ENCODE peak calls at places on chromosome 10, in ten cellular contexts. One of them, this sample, is unnamed.

GRCh38 chr10:98376485-98376884 is 38.5 kb downstream of the PYROXD2 start:
- DNase-seq in RWPE1: no peak
- DNase-seq in foreskin fibroblast: peak
- DNase-seq in kidney epithelial cell: no peak
- DNase-seq in CD4-positive, alpha-beta T cell: no peak
- DNase-seq in type B pancreatic cell: no peak
- DNase-seq in mesothelial cell of epicardium: no peak
- DNase-seq in ovary: no peak
- DNase-seq in OCI-LY7: no peak
- DNase-seq in uterus: no peak
- DNase-seq in this sample: no peak

GRCh38 chr10:75294031-75294437 is 58.3 kb upstream of the COMTD1 start:
- DNase-seq in RWPE1: no peak
- DNase-seq in OCI-LY7: no peak
- DNase-seq in kidney epithelial cell: no peak
- DNase-seq in ovary: no peak
- DNase-seq in uterus: peak
- DNase-seq in type B pancreatic cell: peak
- DNase-seq in mesothelial cell of epicardium: no peak
- DNase-seq in foreskin fibroblast: peak
- DNase-seq in CD4-positive, alpha-beta T cell: no peak
- DNase-seq in this sample: no peak

GRCh38 chr10:44390585-44391072 is 5.7 kb upstream of the CXCL12 start:
- DNase-seq in ovary: no peak
- DNase-seq in uterus: no peak
- DNase-seq in mesothelial cell of epicardium: no peak
- DNase-seq in foreskin fibroblast: no peak
- DNase-seq in type B pancreatic cell: peak
- DNase-seq in kidney epithelial cell: no peak
- DNase-seq in RWPE1: no peak
- DNase-seq in OCI-LY7: no peak
- DNase-seq in CD4-positive, alpha-beta T cell: no peak
- DNase-seq in this sample: no peak

GRCh38 chr10:75904499-75905283 is 473.3 kb downstream of the LRMDA start:
- DNase-seq in CD4-positive, alpha-beta T cell: no peak
- DNase-seq in ovary: no peak
- DNase-seq in foreskin fibroblast: no peak
- DNase-seq in OCI-LY7: no peak
- DNase-seq in kidney epithelial cell: no peak
- DNase-seq in RWPE1: no peak
- DNase-seq in mesothelial cell of epicardium: no peak
- DNase-seq in type B pancreatic cell: no peak
- DNase-seq in uterus: no peak
- DNase-seq in this sample: no peak

GRCh38 chr10:81733547-81733946 is 141.4 kb upstream of the NRG3 start:
- DNase-seq in type B pancreatic cell: no peak
- DNase-seq in uterus: no peak
- DNase-seq in RWPE1: no peak
- DNase-seq in OCI-LY7: no peak
- DNase-seq in mesothelial cell of epicardium: no peak
- DNase-seq in foreskin fibroblast: no peak
- DNase-seq in kidney epithelial cell: peak
- DNase-seq in CD4-positive, alpha-beta T cell: no peak
- DNase-seq in ovary: no peak
- DNase-seq in this sample: no peak

GRCh38 chr10:117339569-117339968 is 35.7 kb downstream of the PDZD8 start:
- DNase-seq in ovary: no peak
- DNase-seq in kidney epithelial cell: no peak
- DNase-seq in type B pancreatic cell: no peak
- DNase-seq in CD4-positive, alpha-beta T cell: no peak
- DNase-seq in foreskin fibroblast: peak
- DNase-seq in mesothelial cell of epicardium: no peak
- DNase-seq in RWPE1: peak
- DNase-seq in OCI-LY7: no peak
- DNase-seq in uterus: no peak
- DNase-seq in this sample: no peak

GRCh38 chr10:121282264-121282663 is 316.0 kb downstream of the FGFR2 start:
- DNase-seq in OCI-LY7: no peak
- DNase-seq in RWPE1: no peak
- DNase-seq in ovary: no peak
- DNase-seq in type B pancreatic cell: no peak
- DNase-seq in foreskin fibroblast: no peak
- DNase-seq in mesothelial cell of epicardium: no peak
- DNase-seq in kidney epithelial cell: no peak
- DNase-seq in CD4-positive, alpha-beta T cell: no peak
- DNase-seq in uterus: no peak
- DNase-seq in this sample: no peak

GRCh38 chr10:13925924-13926435 is 339.2 kb downstream of the PRPF18 start:
- DNase-seq in type B pancreatic cell: no peak
- DNase-seq in OCI-LY7: no peak
- DNase-seq in kidney epithelial cell: no peak
- DNase-seq in ovary: no peak
- DNase-seq in foreskin fibroblast: no peak
- DNase-seq in RWPE1: no peak
- DNase-seq in CD4-positive, alpha-beta T cell: no peak
- DNase-seq in mesothelial cell of epicardium: no peak
- DNase-seq in uterus: no peak
- DNase-seq in this sample: no peak

GRCh38 chr10:127971973-127972615 is 65.2 kb downstream of the PTPRE start:
- DNase-seq in CD4-positive, alpha-beta T cell: no peak
- DNase-seq in ovary: no peak
- DNase-seq in foreskin fibroblast: no peak
- DNase-seq in kidney epithelial cell: no peak
- DNase-seq in type B pancreatic cell: no peak
- DNase-seq in mesothelial cell of epicardium: no peak
- DNase-seq in OCI-LY7: no peak
- DNase-seq in uterus: no peak
- DNase-seq in RWPE1: no peak
- DNase-seq in this sample: no peak

GRCh38 chr10:69938541-69938991 is 114.1 kb upstream of the MACROH2A2 start:
- DNase-seq in foreskin fibroblast: no peak
- DNase-seq in ovary: no peak
- DNase-seq in uterus: no peak
- DNase-seq in OCI-LY7: no peak
- DNase-seq in kidney epithelial cell: no peak
- DNase-seq in type B pancreatic cell: no peak
- DNase-seq in RWPE1: no peak
- DNase-seq in mesothelial cell of epicardium: no peak
- DNase-seq in CD4-positive, alpha-beta T cell: no peak
- DNase-seq in this sample: no peak

GRCh38 chr10:69939033-69939432 is 113.6 kb upstream of the MACROH2A2 start:
- DNase-seq in OCI-LY7: no peak
- DNase-seq in mesothelial cell of epicardium: no peak
- DNase-seq in kidney epithelial cell: no peak
- DNase-seq in ovary: no peak
- DNase-seq in foreskin fibroblast: no peak
- DNase-seq in CD4-positive, alpha-beta T cell: no peak
- DNase-seq in type B pancreatic cell: no peak
- DNase-seq in RWPE1: no peak
- DNase-seq in uterus: no peak
- DNase-seq in this sample: no peak

GRCh38 chr10:69936091-69936490 is 116.6 kb upstream of the MACROH2A2 start:
- DNase-seq in kidney epithelial cell: no peak
- DNase-seq in RWPE1: no peak
- DNase-seq in CD4-positive, alpha-beta T cell: no peak
- DNase-seq in foreskin fibroblast: no peak
- DNase-seq in mesothelial cell of epicardium: no peak
- DNase-seq in uterus: no peak
- DNase-seq in type B pancreatic cell: no peak
- DNase-seq in ovary: no peak
- DNase-seq in OCI-LY7: peak
- DNase-seq in this sample: no peak

GRCh38 chr10:69939481-69939880 is 113.2 kb upstream of the MACROH2A2 start:
- DNase-seq in CD4-positive, alpha-beta T cell: no peak
- DNase-seq in foreskin fibroblast: no peak
- DNase-seq in mesothelial cell of epicardium: no peak
- DNase-seq in uterus: no peak
- DNase-seq in RWPE1: no peak
- DNase-seq in type B pancreatic cell: no peak
- DNase-seq in ovary: no peak
- DNase-seq in OCI-LY7: no peak
- DNase-seq in kidney epithelial cell: no peak
- DNase-seq in this sample: no peak

DNA sequence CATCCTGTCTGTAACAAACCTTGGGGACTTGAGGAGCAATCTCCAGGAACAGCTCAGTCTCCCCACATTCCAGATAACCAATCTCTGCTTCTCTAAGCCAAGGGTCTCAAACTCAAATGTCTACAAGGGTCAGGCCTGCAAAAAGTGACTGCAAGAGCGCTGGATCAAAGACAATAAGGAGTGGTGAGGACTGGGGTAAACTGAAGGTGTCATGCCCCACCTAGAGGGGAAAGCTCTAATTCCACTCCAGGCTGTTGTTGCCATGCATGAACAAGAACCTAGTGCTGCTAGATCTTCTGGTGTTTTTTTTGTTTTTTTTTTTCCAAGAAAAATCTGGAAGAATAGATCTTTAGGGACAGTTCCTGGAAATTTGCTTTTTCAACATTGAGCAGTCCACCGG is 117.9 kb upstream of the MACROH2A2 start:
- DNase-seq in RWPE1: no peak
- DNase-seq in mesothelial cell of epicardium: no peak
- DNase-seq in kidney epithelial cell: no peak
- DNase-seq in OCI-LY7: no peak
- DNase-seq in type B pancreatic cell: no peak
- DNase-seq in ovary: no peak
- DNase-seq in uterus: no peak
- DNase-seq in foreskin fibroblast: no peak
- DNase-seq in CD4-positive, alpha-beta T cell: no peak
- DNase-seq in this sample: no peak
- TF ChIP-seq CTCF in RWPE1: no peak
- TF ChIP-seq CTCF in mesothelial cell of epicardium: no peak
- TF ChIP-seq CTCF in kidney epithelial cell: peak
- TF ChIP-seq CTCF in OCI-LY7: no peak
- TF ChIP-seq CTCF in type B pancreatic cell: peak
- TF ChIP-seq CTCF in ovary: no peak
- TF ChIP-seq CTCF in uterus: no peak
- TF ChIP-seq CTCF in foreskin fibroblast: peak
- TF ChIP-seq CTCF in CD4-positive, alpha-beta T cell: no peak
- TF ChIP-seq CTCF in this sample: peak

GRCh38 chr10:119688033-119688508 is 36.9 kb downstream of the BAG3 start:
- DNase-seq in uterus: no peak
- DNase-seq in OCI-LY7: peak
- DNase-seq in foreskin fibroblast: no peak
- DNase-seq in type B pancreatic cell: no peak
- DNase-seq in RWPE1: no peak
- DNase-seq in ovary: no peak
- DNase-seq in CD4-positive, alpha-beta T cell: no peak
- DNase-seq in mesothelial cell of epicardium: no peak
- DNase-seq in kidney epithelial cell: no peak
- DNase-seq in this sample: no peak
- TF ChIP-seq CTCF in uterus: no peak
- TF ChIP-seq CTCF in OCI-LY7: peak
- TF ChIP-seq CTCF in foreskin fibroblast: no peak
- TF ChIP-seq CTCF in type B pancreatic cell: no peak
- TF ChIP-seq CTCF in RWPE1: no peak
- TF ChIP-seq CTCF in ovary: no peak
- TF ChIP-seq CTCF in CD4-positive, alpha-beta T cell: no peak
- TF ChIP-seq CTCF in mesothelial cell of epicardium: no peak
- TF ChIP-seq CTCF in kidney epithelial cell: no peak
- TF ChIP-seq CTCF in this sample: peak

GRCh38 chr10:104348601-104349000 is 5.0 kb upstream of the CFAP58 start:
- DNase-seq in foreskin fibroblast: no peak
- DNase-seq in OCI-LY7: no peak
- DNase-seq in RWPE1: no peak
- DNase-seq in type B pancreatic cell: no peak
- DNase-seq in uterus: no peak
- DNase-seq in CD4-positive, alpha-beta T cell: no peak
- DNase-seq in kidney epithelial cell: no peak
- DNase-seq in ovary: no peak
- DNase-seq in mesothelial cell of epicardium: no peak
- DNase-seq in this sample: no peak

GRCh38 chr10:104351067-104351681 is 2.5 kb upstream of the CFAP58 start:
- DNase-seq in uterus: no peak
- DNase-seq in type B pancreatic cell: no peak
- DNase-seq in kidney epithelial cell: no peak
- DNase-seq in ovary: no peak
- DNase-seq in CD4-positive, alpha-beta T cell: no peak
- DNase-seq in mesothelial cell of epicardium: no peak
- DNase-seq in foreskin fibroblast: peak
- DNase-seq in RWPE1: no peak
- DNase-seq in OCI-LY7: no peak
- DNase-seq in this sample: no peak

GRCh38 chr10:104349623-104350142 is 4.0 kb upstream of the CFAP58 start:
- DNase-seq in CD4-positive, alpha-beta T cell: no peak
- DNase-seq in OCI-LY7: peak
- DNase-seq in type B pancreatic cell: no peak
- DNase-seq in mesothelial cell of epicardium: no peak
- DNase-seq in foreskin fibroblast: peak
- DNase-seq in kidney epithelial cell: no peak
- DNase-seq in uterus: peak
- DNase-seq in ovary: no peak
- DNase-seq in RWPE1: peak
- DNase-seq in this sample: no peak

GRCh38 chr10:104351919-104352318 is 1.7 kb upstream of the CFAP58 start:
- DNase-seq in OCI-LY7: no peak
- DNase-seq in uterus: no peak
- DNase-seq in ovary: no peak
- DNase-seq in CD4-positive, alpha-beta T cell: no peak
- DNase-seq in mesothelial cell of epicardium: no peak
- DNase-seq in type B pancreatic cell: no peak
- DNase-seq in kidney epithelial cell: no peak
- DNase-seq in foreskin fibroblast: no peak
- DNase-seq in RWPE1: no peak
- DNase-seq in this sample: no peak

DNA sequence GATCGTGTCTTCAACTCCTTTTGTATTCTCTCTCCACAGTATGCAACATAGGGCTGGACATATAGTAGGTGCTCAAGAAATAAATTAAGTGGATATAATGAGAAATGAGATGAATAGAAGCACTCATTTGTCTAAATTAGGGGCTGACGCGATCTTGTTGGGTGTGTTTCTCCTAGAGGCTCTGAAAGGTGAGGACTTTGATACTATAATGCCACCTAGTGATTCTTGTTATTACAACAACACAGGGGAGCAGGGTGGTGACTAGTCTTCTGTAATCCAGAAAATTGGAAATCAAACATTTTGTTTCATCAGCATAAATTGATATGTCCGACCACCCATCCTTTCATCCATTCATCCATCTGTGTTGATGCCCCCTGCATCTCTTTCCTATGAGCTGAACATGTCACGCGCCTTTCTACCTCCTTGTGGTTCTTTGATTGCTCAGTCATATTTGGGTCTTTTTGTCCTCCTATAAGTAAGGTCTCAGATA is 3.4 kb upstream of the CFAP58 start:
- DNase-seq in CD4-positive, alpha-beta T cell: no peak
- DNase-seq in RWPE1: peak
- DNase-seq in mesothelial cell of epicardium: no peak
- DNase-seq in uterus: peak
- DNase-seq in type B pancreatic cell: no peak
- DNase-seq in foreskin fibroblast: peak
- DNase-seq in OCI-LY7: peak
- DNase-seq in ovary: peak
- DNase-seq in kidney epithelial cell: no peak
- DNase-seq in this sample: no peak
- TF ChIP-seq CTCF in CD4-positive, alpha-beta T cell: peak
- TF ChIP-seq CTCF in RWPE1: peak
- TF ChIP-seq CTCF in mesothelial cell of epicardium: peak
- TF ChIP-seq CTCF in uterus: peak
- TF ChIP-seq CTCF in type B pancreatic cell: peak
- TF ChIP-seq CTCF in foreskin fibroblast: peak
- TF ChIP-seq CTCF in OCI-LY7: peak
- TF ChIP-seq CTCF in ovary: peak
- TF ChIP-seq CTCF in kidney epithelial cell: peak
- TF ChIP-seq CTCF in this sample: peak

GRCh38 chr10:95502377-95502776 is 58.8 kb downstream of the SORBS1 start:
- DNase-seq in ovary: no peak
- DNase-seq in mesothelial cell of epicardium: no peak
- DNase-seq in RWPE1: no peak
- DNase-seq in type B pancreatic cell: no peak
- DNase-seq in OCI-LY7: no peak
- DNase-seq in uterus: no peak
- DNase-seq in foreskin fibroblast: no peak
- DNase-seq in kidney epithelial cell: no peak
- DNase-seq in CD4-positive, alpha-beta T cell: no peak
- DNase-seq in this sample: no peak
- TF ChIP-seq CTCF in ovary: no peak
- TF ChIP-seq CTCF in mesothelial cell of epicardium: no peak
- TF ChIP-seq CTCF in RWPE1: no peak
- TF ChIP-seq CTCF in type B pancreatic cell: no peak
- TF ChIP-seq CTCF in OCI-LY7: no peak
- TF ChIP-seq CTCF in uterus: no peak
- TF ChIP-seq CTCF in foreskin fibroblast: no peak
- TF ChIP-seq CTCF in kidney epithelial cell: no peak
- TF ChIP-seq CTCF in CD4-positive, alpha-beta T cell: no peak
- TF ChIP-seq CTCF in this sample: no peak

This sample was measured in GM12864.